ENCODE peak calls at places on chromosomes 4 and X, in nine cellular contexts. C is prostate gland, L is endothelial cell of umbilical vein, K is suprapubic skin, G is HCT116, H is transverse colon, J is stomach, U is esophagus muscularis mucosa, E is breast epithelium. O is an unnamed sample. For H3K9me3, the result is how much of the 10 kb centered on the place peaks cover.

GRCh38 chr4:151537726-151538125 is 128.8 kb downstream of the FHIP1A start:
- DNase-seq in G (no peak), J (no peak), U (no peak), E (no peak), H (no peak), L (no peak), K (no peak), C (no peak), O (no peak)

GRCh38 chrX:155070038-155070437 is 898 bp downstream of the CMC4 start:
- DNase-seq in J (no peak), G (no peak), E (no peak), K (no peak), L (no peak), H (no peak), C (no peak), U (no peak), O (no peak)

GRCh38 chr4:173538148-173538902 is 8.3 kb upstream of the HAND2 start:
- DNase-seq in K (no peak), H (no peak), U (no peak), C (no peak), G (no peak), J (no peak), L (no peak), E (no peak), O (no peak)

GRCh38 chr4:147103403-147103946 is 157.8 kb upstream of the TTC29 start:
- DNase-seq in G (no peak), H (no peak), J (no peak), L (peak), E (no peak), U (no peak), C (no peak), K (peak), O (no peak)

GRCh38 chrX:77017093-77017492 is 430.1 kb upstream of the FGF16 start:
- DNase-seq in H (no peak), J (no peak), K (no peak), G (no peak), C (no peak), E (no peak), L (no peak), U (no peak), O (no peak)

GRCh38 chrX:16870861-16871584 is 861 bp upstream of the RBBP7 start:
- DNase-seq in E (no peak), U (no peak), G (no peak), L (peak), J (peak), K (no peak), C (peak), H (no peak), O (no peak)

GRCh38 chrX:23820235-23820782 is 37.3 kb downstream of the SAT1 start:
- DNase-seq in K (no peak), J (no peak), G (peak), C (no peak), E (no peak), U (no peak), H (no peak), L (no peak), O (no peak)

GRCh38 chrX:24693453-24694202 is at the start of gene POLA1:
- DNase-seq in J (peak), U (peak), E (peak), G (peak), H (peak), K (peak), C (peak), L (peak), O (peak)

GRCh38 chrX:9519546-9520210 is 54.8 kb downstream of the TBL1X start:
- DNase-seq in E (no peak), J (no peak), L (no peak), H (no peak), G (no peak), K (no peak), C (no peak), U (no peak), O (no peak)

GRCh38 chr4:124566030-124566429 is 146.5 kb downstream of the ANKRD50 start:
- DNase-seq in K (no peak), H (no peak), E (no peak), L (peak), C (no peak), J (no peak), G (no peak), U (no peak), O (no peak)

GRCh38 chr4:124564121-124564520 is 148.4 kb downstream of the ANKRD50 start:
- DNase-seq in K (no peak), G (no peak), C (no peak), U (no peak), L (peak), H (no peak), J (no peak), E (no peak), O (no peak)
- H3K9me3 ChIP-seq in K (under half), G (under half), C (under half), U (under half), L (under half), H (under half), J (under half), E (under half), O (under half)

GRCh38 chr4:176320340-176320975 is 692 bp downstream of the SPCS3 start:
- DNase-seq in E (peak), K (peak), U (peak), G (peak), H (peak), J (peak), C (peak), L (peak), O (no peak)
- TF ChIP-seq POLR2A in E (no peak), K (peak), U (no peak), G (no peak), H (no peak), J (no peak), C (peak), L (peak), O (no peak)

DNA sequence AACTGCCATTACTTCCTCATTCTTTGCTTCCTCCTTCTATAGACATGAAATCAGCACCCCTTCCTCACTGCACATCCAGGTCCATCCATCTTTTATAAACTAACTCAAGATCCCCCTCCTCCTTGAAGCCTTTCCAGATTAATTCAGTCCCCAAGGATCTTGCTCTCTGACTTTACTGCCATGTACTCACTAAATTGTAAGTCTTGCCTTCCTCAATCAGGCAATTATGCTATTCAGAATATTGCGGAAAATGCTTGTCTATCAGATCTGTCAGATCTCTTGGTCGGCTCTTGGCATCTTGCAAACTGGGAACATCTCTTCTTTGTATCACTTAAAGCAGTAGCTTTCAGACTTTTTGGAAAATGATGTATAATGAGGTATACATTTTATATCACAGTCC is 3.6 kb downstream of the GPRIN3 start:
- DNase-seq in E (no peak), L (no peak), K (no peak), J (no peak), H (no peak), U (no peak), C (no peak), G (no peak), O (no peak)
- TF ChIP-seq POLR2AphosphoS5 in E (no peak), L (no peak), K (no peak), J (no peak), H (no peak), U (no peak), C (no peak), G (no peak), O (no peak)

GRCh38 chr4:27759621-27760020 is 899.0 kb downstream of the STIM2 start:
- DNase-seq in L (no peak), K (no peak), E (no peak), H (no peak), C (no peak), G (no peak), U (no peak), J (no peak), O (no peak)

GRCh38 chr4:27760176-27760575 is 899.5 kb downstream of the STIM2 start:
- DNase-seq in G (no peak), L (no peak), U (no peak), H (no peak), J (no peak), K (no peak), C (no peak), E (no peak), O (no peak)

GRCh38 chr4:27763830-27764525 is 903.3 kb downstream of the STIM2 start:
- DNase-seq in K (no peak), L (no peak), G (no peak), H (no peak), U (no peak), C (no peak), J (no peak), E (no peak), O (no peak)

DNA sequence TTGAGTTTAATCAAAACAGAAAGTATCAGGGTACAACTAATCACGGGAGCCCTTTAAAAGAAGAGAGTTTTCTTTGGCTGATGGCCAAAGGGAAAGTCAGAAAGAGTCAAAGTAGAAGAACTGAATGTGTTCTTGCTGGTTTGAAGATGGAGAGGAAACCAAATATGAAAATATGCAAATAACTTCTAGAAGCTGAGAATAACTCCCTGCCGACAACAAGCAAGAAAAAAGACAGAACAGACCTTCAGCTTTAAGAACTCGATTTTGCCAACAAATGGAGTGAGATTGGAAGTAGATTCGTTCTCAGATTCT is 903.8 kb downstream of the STIM2 start:
- DNase-seq in C (no peak), G (no peak), L (no peak), J (no peak), U (no peak), K (no peak), E (no peak), H (no peak), O (no peak)
- H3K9me3 ChIP-seq in C (under half), G (under half), L (under half), J (under half), U (under half), K (under half), E (under half), H (under half), O (under half)

DNA sequence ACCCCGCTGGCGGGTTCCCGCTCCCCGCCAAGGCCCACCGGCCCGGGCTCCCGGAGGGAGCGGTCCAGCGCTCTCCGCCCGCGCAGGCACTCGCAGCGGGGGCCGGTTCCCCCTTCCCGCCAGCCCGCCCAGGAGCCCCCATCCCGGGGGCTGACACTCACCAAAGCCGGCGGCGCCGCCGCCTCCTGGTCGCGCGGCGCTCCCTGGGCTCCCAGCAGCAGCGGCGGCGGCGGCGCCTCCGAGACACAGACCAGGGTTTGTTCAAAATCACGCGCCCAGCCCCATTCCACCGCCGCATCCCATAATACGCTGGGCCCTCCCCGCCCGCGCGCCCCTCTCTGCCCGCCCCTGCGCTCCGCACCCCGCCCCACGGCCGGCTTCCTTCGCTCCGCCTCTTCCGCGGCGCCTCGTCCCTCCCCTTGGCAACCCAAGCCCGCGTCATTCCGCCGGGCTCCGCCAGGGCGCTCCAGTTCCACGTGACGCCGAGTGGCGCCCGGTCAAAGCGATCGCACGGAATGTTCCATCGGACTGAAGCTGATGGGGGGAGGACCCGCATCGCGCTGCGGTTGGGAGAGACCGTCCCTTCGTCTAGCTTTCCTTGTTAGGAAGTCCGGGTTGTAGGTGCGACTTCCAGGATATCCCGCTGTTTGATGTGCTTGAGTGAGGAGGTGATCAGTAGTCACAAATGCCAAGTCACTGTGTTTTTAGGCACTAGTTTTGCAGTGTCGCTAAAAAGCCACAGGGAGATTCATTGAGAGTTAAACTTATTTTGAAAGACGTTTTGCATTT is 2.2 kb upstream of the LIN54 start:
- DNase-seq in U (peak), L (peak), K (peak), G (peak), C (peak), J (peak), H (peak), E (peak), O (peak)
- TF ChIP-seq POLR2A in U (peak), L (peak), K (no peak), G (no peak), C (peak), J (no peak), H (peak), E (no peak), O (no peak)

DNA sequence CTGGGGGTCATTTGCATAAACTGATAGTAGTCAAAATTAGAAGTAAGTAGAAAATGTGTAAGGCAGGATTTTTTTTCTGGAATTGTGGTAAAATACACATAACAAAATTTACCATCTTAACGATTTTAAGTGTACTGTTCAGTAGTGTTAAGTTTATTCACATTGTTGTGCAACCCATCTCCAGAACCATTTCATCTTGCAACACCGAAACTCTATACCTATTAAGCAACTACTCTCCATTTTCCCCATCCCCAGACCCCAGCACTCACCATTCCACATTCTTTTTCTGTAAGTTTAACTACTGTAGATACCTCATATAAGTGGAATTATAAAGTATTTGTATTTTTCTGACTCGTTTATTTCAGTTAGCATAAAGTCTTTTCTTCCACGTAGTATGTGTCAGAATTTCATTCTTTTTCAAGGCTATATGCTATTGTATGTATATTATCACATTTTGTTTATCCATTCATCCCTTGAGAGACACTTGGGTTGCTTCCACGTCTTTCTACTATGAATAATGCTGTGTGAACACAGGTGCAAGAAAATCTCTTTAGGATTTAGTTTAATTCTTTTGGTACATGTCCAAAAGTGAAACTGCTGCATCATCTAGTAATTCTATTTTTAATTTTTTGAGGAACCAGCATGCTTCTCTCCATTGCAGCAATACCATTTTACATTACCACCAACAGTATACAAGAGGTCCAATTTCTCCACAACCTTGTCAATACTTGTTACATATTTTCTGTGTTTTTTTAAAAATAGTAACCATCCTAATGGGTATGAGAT is 39.1 kb upstream of the NSUN7 start:
- DNase-seq in U (no peak), H (no peak), J (no peak), E (no peak), G (no peak), L (no peak), K (no peak), C (no peak), O (no peak)
- TF ChIP-seq POLR2AphosphoS5 in U (no peak), H (no peak), J (no peak), E (no peak), G (no peak), L (no peak), K (no peak), C (no peak), O (no peak)

GRCh38 chr4:94976371-94977011 is 218.7 kb downstream of the BMPR1B start:
- DNase-seq in J (no peak), U (no peak), C (no peak), K (no peak), H (no peak), L (peak), G (no peak), E (no peak), O (no peak)

GRCh38 chr4:94968493-94968892 is 210.7 kb downstream of the BMPR1B start:
- DNase-seq in C (no peak), K (no peak), E (no peak), J (no peak), H (no peak), G (no peak), U (no peak), L (no peak), O (no peak)

GRCh38 chr4:94974773-94975172 is 217.0 kb downstream of the BMPR1B start:
- DNase-seq in C (no peak), L (peak), H (no peak), K (no peak), G (no peak), E (no peak), U (no peak), J (no peak), O (no peak)

DNA sequence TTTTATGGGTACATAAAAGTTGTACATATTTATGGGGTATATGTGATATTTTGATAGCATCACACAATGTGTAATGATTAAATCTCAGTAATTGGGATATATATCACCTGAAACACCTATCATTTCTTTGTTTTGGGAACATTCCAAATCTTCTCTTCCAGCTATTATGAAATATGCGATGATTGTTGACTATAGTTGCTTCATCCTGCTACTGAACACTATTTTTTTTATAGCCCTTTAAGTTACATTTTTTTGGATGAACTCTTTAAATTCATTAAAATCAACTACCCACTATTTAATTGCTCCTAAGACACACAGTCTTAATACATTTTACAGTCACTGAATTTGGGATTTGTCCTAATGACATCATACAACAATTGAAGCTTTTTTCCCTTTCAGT is 212.9 kb downstream of the BMPR1B start:
- DNase-seq in H (no peak), L (no peak), K (no peak), U (no peak), J (no peak), C (no peak), E (no peak), G (no peak), O (no peak)
- H3K9me3 ChIP-seq in H (under half), L (under half), K (under half), U (under half), J (under half), C (under half), E (under half), G (under half), O (under half)

GRCh38 chr4:174654634-174655033 is 132.3 kb upstream of the HPGD start:
- DNase-seq in J (no peak), U (no peak), K (no peak), C (no peak), E (no peak), G (no peak), H (no peak), L (no peak), O (no peak)
- TF ChIP-seq POLR2A in J (no peak), U (no peak), K (no peak), C (no peak), E (no peak), G (no peak), H (no peak), L (no peak), O (no peak)